ENCODE peak calls at places on chromosomes 1 and 21, in four cellular contexts. One of them, this sample, is unnamed.

GRCh38 chr1:39006287-39006686 is 15.2 kb downstream of the AKIRIN1 start:
- DNase-seq in K562: no peak
- DNase-seq in BE2C: no peak
- DNase-seq in B cell: no peak
- DNase-seq in this sample: no peak

GRCh38 chr1:98201640-98202039 is 280.8 kb upstream of the DPYD start:
- DNase-seq in BE2C: no peak
- DNase-seq in B cell: no peak
- DNase-seq in K562: no peak
- DNase-seq in this sample: no peak

GRCh38 chr1:100597069-100597741 is 59.3 kb downstream of the GPR88 start:
- DNase-seq in BE2C: no peak
- DNase-seq in B cell: no peak
- DNase-seq in K562: no peak
- DNase-seq in this sample: no peak

GRCh38 chr1:165376041-165376810 is 19.7 kb upstream of the LMX1A start:
- DNase-seq in B cell: no peak
- DNase-seq in K562: peak; percentile 31
- DNase-seq in BE2C: no peak
- DNase-seq in this sample: peak; percentile 79

GRCh38 chr1:161884475-161884874 is 118.4 kb downstream of the ATF6 start:
- DNase-seq in B cell: no peak
- DNase-seq in K562: no peak
- DNase-seq in BE2C: no peak
- DNase-seq in this sample: no peak

GRCh38 chr1:167484726-167485125 is 33.6 kb downstream of the CD247 start:
- DNase-seq in K562: no peak
- DNase-seq in BE2C: no peak
- DNase-seq in B cell: peak; percentile 21
- DNase-seq in this sample: no peak

GRCh38 chr1:117559139-117559538 is 46.7 kb upstream of the TENT5C start:
- DNase-seq in BE2C: no peak
- DNase-seq in B cell: peak; percentile 27
- DNase-seq in K562: no peak
- DNase-seq in this sample: no peak

GRCh38 chr1:110292327-110292741 is 46.8 kb upstream of the RBM15 start:
- DNase-seq in BE2C: no peak
- DNase-seq in B cell: no peak
- DNase-seq in K562: no peak
- DNase-seq in this sample: no peak

GRCh38 chr21:45979141-45979631 is 2.4 kb upstream of the COL6A1 start:
- DNase-seq in BE2C: peak; percentile 24
- DNase-seq in K562: no peak
- DNase-seq in B cell: no peak
- DNase-seq in this sample: no peak

GRCh38 chr1:153659656-153660055 is 1.2 kb downstream of the SNAPIN start:
- DNase-seq in K562: no peak
- DNase-seq in BE2C: no peak
- DNase-seq in B cell: no peak
- DNase-seq in this sample: no peak

GRCh38 chr1:117342397-117342796 is 24.9 kb upstream of the MAN1A2 start:
- DNase-seq in K562: no peak
- DNase-seq in B cell: no peak
- DNase-seq in BE2C: no peak
- DNase-seq in this sample: no peak

GRCh38 chr1:184386271-184387068 is at the start of gene C1orf21:
- DNase-seq in BE2C: peak; percentile 96
- DNase-seq in K562: peak; percentile 88
- DNase-seq in B cell: no peak
- DNase-seq in this sample: peak; percentile 88

GRCh38 chr1:202801169-202801568 is 7.1 kb downstream of the KDM5B start:
- DNase-seq in K562: no peak
- DNase-seq in B cell: no peak
- DNase-seq in BE2C: no peak
- DNase-seq in this sample: no peak

GRCh38 chr1:246427611-246428010 is 79.5 kb downstream of the SMYD3 start:
- DNase-seq in B cell: no peak
- DNase-seq in BE2C: no peak
- DNase-seq in K562: no peak
- DNase-seq in this sample: no peak

GRCh38 chr1:87141556-87141955 is 187.1 kb upstream of the LMO4 start:
- DNase-seq in B cell: no peak
- DNase-seq in K562: no peak
- DNase-seq in BE2C: no peak
- DNase-seq in this sample: no peak

GRCh38 chr1:228362884-228363450 is 43.7 kb downstream of the TRIM11 start:
- DNase-seq in K562: no peak
- DNase-seq in B cell: no peak
- DNase-seq in BE2C: no peak
- DNase-seq in this sample: no peak

GRCh38 chr1:109319114-109319513 is 12.3 kb upstream of the MYBPHL start:
- DNase-seq in BE2C: no peak
- DNase-seq in K562: no peak
- DNase-seq in B cell: no peak
- DNase-seq in this sample: no peak

GRCh38 chr1:178337091-178337726 is 159.6 kb downstream of the CLEC20A start:
- DNase-seq in K562: no peak
- DNase-seq in BE2C: no peak
- DNase-seq in B cell: no peak
- DNase-seq in this sample: no peak

GRCh38 chr1:170150921-170151320 is 5.2 kb downstream of the NTMT2 start:
- DNase-seq in B cell: no peak
- DNase-seq in K562: no peak
- DNase-seq in BE2C: no peak
- DNase-seq in this sample: no peak

GRCh38 chr21:35136586-35137254 is 87.6 kb upstream of the RUNX1 start:
- DNase-seq in B cell: no peak
- DNase-seq in K562: peak; percentile 58
- DNase-seq in BE2C: no peak
- DNase-seq in this sample: no peak

GRCh38 chr1:109884242-109884891 is 26.3 kb upstream of the CSF1 start:
- DNase-seq in BE2C: no peak
- DNase-seq in B cell: no peak
- DNase-seq in K562: no peak
- DNase-seq in this sample: no peak

GRCh38 chr1:215444715-215445414 is 122.2 kb upstream of the KCTD3 start:
- DNase-seq in B cell: no peak
- DNase-seq in BE2C: no peak
- DNase-seq in K562: no peak
- DNase-seq in this sample: no peak

GRCh38 chr21:25895565-25896205 is 160.9 kb downstream of the GABPA start:
- DNase-seq in B cell: no peak
- DNase-seq in K562: peak; percentile 21
- DNase-seq in BE2C: peak; percentile 29
- DNase-seq in this sample: no peak

GRCh38 chr1:6794164-6794563 is 8.9 kb downstream of the CAMTA1 start:
- DNase-seq in K562: no peak
- DNase-seq in B cell: no peak
- DNase-seq in BE2C: no peak
- DNase-seq in this sample: no peak

GRCh38 chr1:214027498-214027897 is 39.7 kb downstream of the PROX1 start:
- DNase-seq in B cell: no peak
- DNase-seq in BE2C: no peak
- DNase-seq in K562: no peak
- DNase-seq in this sample: no peak
- TF ChIP-seq CTCF in B cell: no peak
- TF ChIP-seq CTCF in BE2C: no peak
- TF ChIP-seq CTCF in K562: no peak
- TF ChIP-seq CTCF in this sample: no peak

DNA sequence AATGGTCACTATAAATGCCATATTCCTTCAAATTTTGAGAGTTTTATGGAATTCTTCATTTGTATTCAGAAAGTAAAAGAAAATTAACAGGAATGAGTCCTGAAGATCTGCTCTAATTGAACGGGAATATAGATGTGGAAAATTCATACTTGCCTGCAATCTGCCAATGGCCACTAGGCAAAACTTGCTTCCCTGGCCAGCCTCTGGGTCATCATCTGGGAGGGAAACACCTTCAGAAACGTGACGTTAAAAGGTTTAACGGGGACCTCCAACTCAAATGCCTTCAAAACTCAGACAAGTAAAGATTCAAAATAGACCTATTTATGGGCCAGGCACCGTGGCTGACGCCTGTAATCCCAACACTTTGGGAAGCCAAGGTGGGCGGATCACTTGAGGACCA is 21.7 kb upstream of the CTSK start:
- DNase-seq in B cell: no peak
- DNase-seq in BE2C: no peak
- DNase-seq in K562: no peak
- DNase-seq in this sample: no peak
- TF ChIP-seq CTCF in B cell: peak; percentile 33
- TF ChIP-seq CTCF in BE2C: peak; percentile 49
- TF ChIP-seq CTCF in K562: peak; percentile 40
- TF ChIP-seq CTCF in this sample: peak; percentile 62

DNA sequence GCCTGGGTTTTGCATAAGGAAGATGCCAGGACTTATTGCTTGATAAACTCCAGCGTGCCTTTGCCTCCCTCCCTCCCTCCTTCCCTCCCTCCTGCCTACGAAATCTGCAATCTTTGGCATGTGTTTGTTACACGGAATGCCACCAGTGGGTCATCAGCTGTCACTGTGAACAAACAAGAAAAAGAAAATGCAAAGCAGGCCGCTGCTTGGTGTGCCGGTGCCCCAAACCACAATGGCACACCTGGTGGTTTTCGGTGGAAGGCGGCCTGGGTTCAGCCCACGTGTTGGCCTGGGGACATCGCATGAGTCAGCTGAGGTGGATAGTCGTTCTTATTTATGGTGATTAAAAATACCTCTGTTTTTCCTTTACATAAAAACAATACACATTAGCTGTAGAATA is 16.3 kb upstream of the IFNLR1 start:
- DNase-seq in K562: no peak
- DNase-seq in BE2C: no peak
- DNase-seq in B cell: peak; percentile 64
- DNase-seq in this sample: no peak
- TF ChIP-seq CTCF in K562: no peak
- TF ChIP-seq CTCF in BE2C: no peak
- TF ChIP-seq CTCF in B cell: no peak
- TF ChIP-seq CTCF in this sample: no peak

DNA sequence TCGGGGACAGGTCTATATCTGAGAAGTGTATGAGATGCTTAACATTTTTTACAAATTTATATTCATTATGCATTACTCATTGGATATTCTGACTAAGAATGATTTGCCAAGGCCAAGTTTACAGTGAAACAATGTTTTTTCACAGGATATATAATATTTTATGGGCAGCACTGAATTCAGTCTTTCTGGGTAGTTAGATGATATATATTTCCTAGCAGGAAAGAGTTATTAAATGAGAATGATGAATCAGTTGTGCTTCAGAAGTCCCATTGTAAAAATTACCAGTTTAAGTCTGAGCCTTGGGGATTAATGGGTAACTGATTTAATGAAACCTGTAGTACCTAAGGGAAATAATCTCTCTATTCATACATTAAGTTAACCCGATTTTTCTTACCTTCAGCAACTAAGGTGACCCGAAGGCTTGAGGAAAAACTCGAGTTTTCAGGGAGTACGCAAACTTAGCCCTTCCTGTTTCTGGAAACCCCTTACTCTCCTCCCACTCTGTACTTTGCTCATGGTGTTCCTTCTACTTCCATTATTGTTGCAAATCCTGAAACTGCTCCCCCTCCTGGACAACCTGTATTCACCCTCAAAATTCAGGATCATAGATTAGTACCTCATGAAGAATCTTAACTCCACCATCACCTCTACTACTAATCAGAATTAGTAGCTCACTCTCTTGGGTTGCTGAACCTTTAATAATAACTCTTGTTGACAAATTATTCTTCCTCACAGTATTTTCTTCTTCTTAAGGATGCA is 135.1 kb downstream of the AK5 start:
- DNase-seq in B cell: no peak
- DNase-seq in K562: peak; percentile 15
- DNase-seq in BE2C: peak; percentile 21
- DNase-seq in this sample: peak; percentile 40
- TF ChIP-seq CTCF in B cell: no peak
- TF ChIP-seq CTCF in K562: peak; percentile 53
- TF ChIP-seq CTCF in BE2C: peak; percentile 57
- TF ChIP-seq CTCF in this sample: peak; percentile 65

GRCh38 chr1:16017076-16017460 is 775 bp downstream of the HSPB7 start:
- DNase-seq in B cell: no peak
- DNase-seq in K562: no peak
- DNase-seq in BE2C: no peak
- DNase-seq in this sample: no peak

GRCh38 chr1:16013908-16014258 is 4.0 kb downstream of the HSPB7 start:
- DNase-seq in BE2C: no peak
- DNase-seq in B cell: no peak
- DNase-seq in K562: no peak
- DNase-seq in this sample: no peak

GRCh38 chr1:16015960-16016901 is 1.6 kb downstream of the HSPB7 start:
- DNase-seq in BE2C: no peak
- DNase-seq in K562: no peak
- DNase-seq in B cell: no peak
- DNase-seq in this sample: no peak

GRCh38 chr1:16014509-16015482 is 3.0 kb downstream of the HSPB7 start:
- DNase-seq in BE2C: peak; percentile 75
- DNase-seq in B cell: peak; percentile 53
- DNase-seq in K562: peak; percentile 81
- DNase-seq in this sample: no peak

DNA sequence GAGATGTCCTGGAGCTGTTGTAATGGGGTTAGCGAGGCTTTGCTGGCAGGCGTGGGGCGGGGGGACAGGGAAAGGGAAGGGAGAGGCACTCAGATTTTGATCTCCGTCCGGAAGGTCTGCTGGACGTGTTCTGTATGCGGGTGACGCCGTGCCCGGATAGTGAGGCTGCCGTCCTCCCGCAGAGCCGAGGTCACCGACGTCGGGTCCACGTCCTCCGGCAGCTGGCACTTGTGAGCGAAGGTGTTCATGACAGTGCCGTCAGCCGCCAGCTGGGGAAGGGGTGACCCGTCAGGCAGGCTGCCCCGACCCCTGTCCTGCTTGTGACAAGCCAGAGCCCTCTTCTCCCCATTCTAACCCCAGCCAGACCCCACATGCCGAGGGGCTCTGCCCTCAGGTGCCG is 2.4 kb downstream of the HSPB7 start:
- DNase-seq in BE2C: no peak
- DNase-seq in B cell: no peak
- DNase-seq in K562: no peak
- DNase-seq in this sample: no peak
- TF ChIP-seq CTCF in BE2C: no peak
- TF ChIP-seq CTCF in B cell: no peak
- TF ChIP-seq CTCF in K562: no peak
- TF ChIP-seq CTCF in this sample: no peak

DNA sequence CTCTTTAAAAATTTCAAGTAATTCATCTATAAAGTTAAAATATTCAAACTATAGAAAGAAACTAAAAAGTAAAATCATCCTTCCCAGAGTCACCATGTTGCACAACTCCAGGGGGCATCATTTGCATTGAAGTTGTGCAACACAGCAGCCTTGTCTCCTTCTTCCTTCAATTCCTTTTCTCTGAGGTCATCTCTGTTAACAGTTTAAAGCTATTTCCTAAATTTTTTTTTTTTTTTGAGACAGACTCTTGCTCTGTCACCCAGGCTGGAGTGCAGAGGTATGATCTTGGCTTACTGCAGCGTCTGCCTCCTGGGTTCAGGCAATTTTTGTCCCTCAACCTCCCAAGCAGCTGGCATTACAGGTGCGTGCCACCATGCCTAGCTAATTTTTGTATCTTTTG is 7.1 kb downstream of the RHBG start:
- DNase-seq in BE2C: no peak
- DNase-seq in K562: no peak
- DNase-seq in B cell: no peak
- DNase-seq in this sample: no peak
- TF ChIP-seq CTCF in BE2C: no peak
- TF ChIP-seq CTCF in K562: no peak
- TF ChIP-seq CTCF in B cell: no peak
- TF ChIP-seq CTCF in this sample: no peak